ENCODE peak calls at places on chromosomes 16 and 17, in five cellular contexts. G, S, F, M and Y are unnamed samples.

GRCh38 chr16:78957328-78958100 is 643.0 kb downstream of the MAF start:
- DNase-seq in S (no peak), F (no peak), M (no peak), G (no peak), Y (no peak)

GRCh38 chr17:74605361-74605760 is 13.3 kb upstream of the CD300LD start:
- DNase-seq in S (no peak), F (no peak), M (peak), G (peak), Y (no peak)

GRCh38 chr16:88289549-88290344 is 93.0 kb upstream of the ZNF469 start:
- DNase-seq in F (no peak), M (peak), G (no peak), S (no peak), Y (no peak)

GRCh38 chr17:82081966-82082365 is 16.1 kb downstream of the FASN start:
- DNase-seq in S (no peak), G (no peak), M (no peak), F (no peak), Y (no peak)

GRCh38 chr16:20385844-20386832 is 18.4 kb downstream of the PDILT start:
- DNase-seq in S (peak), M (peak), F (peak), G (peak), Y (peak)

GRCh38 chr17:39975801-39976200 is 4.8 kb upstream of the PSMD3 start:
- DNase-seq in M (no peak), F (no peak), G (no peak), S (no peak), Y (no peak)

GRCh38 chr17:27871407-27871806 is 21.8 kb downstream of the LYRM9 start:
- DNase-seq in S (no peak), F (no peak), G (no peak), M (no peak), Y (peak)

GRCh38 chr16:85087899-85088569 is 24.2 kb downstream of the CIBAR2 start:
- DNase-seq in F (no peak), M (no peak), S (no peak), G (no peak), Y (no peak)

GRCh38 chr16:77898671-77899211 is 110.4 kb downstream of the VAT1L start:
- DNase-seq in M (no peak), S (no peak), F (no peak), G (no peak), Y (no peak)

GRCh38 chr17:77425791-77426641 is 285.2 kb downstream of the SEC14L1 start:
- DNase-seq in M (no peak), F (no peak), G (peak), S (peak), Y (no peak)

GRCh38 chr17:81917565-81918332 is at the start of gene SIRT7:
- DNase-seq in M (peak), G (peak), S (peak), F (peak), Y (peak)

GRCh38 chr17:77185137-77185536 is 44.4 kb downstream of the SEC14L1 start:
- DNase-seq in G (no peak), M (no peak), F (no peak), S (no peak), Y (no peak)

GRCh38 chr16:28931801-28932225 is at the start of gene CD19:
- DNase-seq in F (no peak), M (no peak), G (no peak), S (no peak), Y (no peak)

GRCh38 chr16:81204794-81205680 is 33.5 kb upstream of the BCO1 start:
- DNase-seq in G (peak), S (peak), M (peak), F (peak), Y (peak)

GRCh38 chr17:6374761-6375312 is 60.1 kb downstream of the AIPL1 start:
- DNase-seq in F (no peak), M (peak), G (peak), S (peak), Y (no peak)

GRCh38 chr16:73339821-73340220 is 291.9 kb upstream of the ZFHX3 start:
- DNase-seq in G (no peak), M (no peak), S (no peak), F (no peak), Y (no peak)

GRCh38 chr17:75808905-75809621 is 24.5 kb downstream of the UNK start:
- DNase-seq in S (peak), M (peak), G (peak), F (no peak), Y (no peak)

GRCh38 chr16:85395913-85396878 is 216.9 kb upstream of the GSE1 start:
- DNase-seq in M (peak), G (peak), F (no peak), S (peak), Y (peak)

GRCh38 chr17:82525712-82526111 is 6.2 kb downstream of the FOXK2 start:
- DNase-seq in F (no peak), G (no peak), S (no peak), M (no peak), Y (no peak)

GRCh38 chr16:87895641-87896141 is 26.4 kb upstream of the SLC7A5 start:
- DNase-seq in M (peak), S (no peak), F (no peak), G (peak), Y (no peak)

GRCh38 chr17:1774390-1775176 is 12.7 kb downstream of the SERPINF1 start:
- DNase-seq in M (no peak), S (no peak), F (no peak), G (no peak), Y (no peak)

GRCh38 chr17:46841561-46842379 is 9.6 kb upstream of the WNT9B start:
- DNase-seq in M (peak), S (peak), F (no peak), G (no peak), Y (no peak)
- H3K4me3 ChIP-seq in M (peak), S (no peak), F (no peak), G (no peak), Y (no peak)

DNA sequence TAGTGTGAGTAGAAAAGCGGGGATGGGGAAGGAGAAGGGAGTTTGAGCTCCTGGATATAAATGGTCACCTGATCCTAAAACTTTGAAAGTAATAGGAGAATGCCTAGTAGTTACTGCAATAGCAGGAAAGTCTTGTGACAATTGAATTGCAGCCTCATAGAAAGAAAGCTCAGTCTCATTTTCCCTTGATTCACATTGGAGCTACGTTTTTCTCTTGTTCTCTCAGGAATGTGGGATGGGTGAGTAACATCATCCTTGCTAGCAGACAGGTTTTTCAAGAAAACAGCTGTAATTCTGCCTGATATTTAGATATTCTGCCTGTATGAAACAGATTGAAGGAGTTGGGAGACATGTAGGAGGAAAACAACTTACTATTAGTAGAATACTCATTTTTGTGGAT is 25.3 kb downstream of the SF3B3 start:
- DNase-seq in S (no peak), F (no peak), M (no peak), G (peak), Y (no peak)
- H3K9ac ChIP-seq in S (no peak), F (no peak), M (no peak), G (no peak), Y (no peak)

GRCh38 chr16:14301150-14302030 is 230.3 kb downstream of the MRTFB start:
- DNase-seq in F (peak), S (peak), M (peak), G (peak), Y (peak)

GRCh38 chr16:14298374-14299122 is 227.4 kb downstream of the MRTFB start:
- DNase-seq in G (no peak), F (no peak), S (no peak), M (no peak), Y (no peak)

GRCh38 chr16:14302031-14302398 is 230.9 kb downstream of the MRTFB start:
- DNase-seq in M (peak), S (peak), F (peak), G (peak), Y (peak)

GRCh38 chr16:14302399-14303181 is 231.5 kb downstream of the MRTFB start:
- DNase-seq in M (peak), G (peak), F (no peak), S (peak), Y (no peak)

GRCh38 chr16:14300631-14301149 is 229.6 kb downstream of the MRTFB start:
- DNase-seq in G (peak), F (peak), M (peak), S (peak), Y (peak)
- H3K4me3 ChIP-seq in G (peak), F (peak), M (no peak), S (peak), Y (no peak)

GRCh38 chr16:2520784-2521577 is 810 bp downstream of the AMDHD2 start:
- DNase-seq in M (peak), F (peak), S (peak), G (no peak), Y (no peak)
- H3K9ac ChIP-seq in M (peak), F (peak), S (peak), G (peak), Y (peak)